ENCODE peak calls at places on chromosomes 1 and 21, in four cellular contexts. N is NT2/D1, B is GM12878, C is HepG2. H is an unnamed sample.

GRCh38 chr1:50697440-50698421 is 262.3 kb downstream of the FAF1 start:
- DNase-seq in N (no peak), B (no peak), C (no peak), H (no peak)

GRCh38 chr1:38140025-38140487 is 93.5 kb upstream of the POU3F1 start:
- DNase-seq in N (peak), B (no peak), C (peak), H (no peak)

GRCh38 chr1:226634611-226635246 is 86.2 kb downstream of the STUM start:
- DNase-seq in N (no peak), B (no peak), C (no peak), H (no peak)

GRCh38 chr1:198300451-198300850 is 143.7 kb downstream of the NEK7 start:
- DNase-seq in N (no peak), B (no peak), C (no peak), H (no peak)

GRCh38 chr1:209823143-209824041 is 4.4 kb upstream of the UTP25 start:
- DNase-seq in N (peak), B (no peak), C (peak), H (peak)

GRCh38 chr1:37561794-37562132 is 5.0 kb downstream of the DNALI1 start:
- DNase-seq in N (peak), B (no peak), C (peak), H (peak)

GRCh38 chr1:232769718-232770117 is 35.5 kb upstream of the MAP10 start:
- DNase-seq in N (no peak), B (no peak), C (no peak), H (no peak)

GRCh38 chr21:45516071-45516670 is 26.1 kb downstream of the SLC19A1 start:
- DNase-seq in N (no peak), B (no peak), C (no peak), H (no peak)

GRCh38 chr1:246836169-246836568 is 95.6 kb downstream of the AHCTF1 start:
- DNase-seq in N (no peak), B (no peak), C (no peak), H (no peak)

GRCh38 chr21:14901482-14901958 is 163.3 kb downstream of the NRIP1 start:
- DNase-seq in N (no peak), B (no peak), C (no peak), H (no peak)

GRCh38 chr1:204003536-204003935 is 69.4 kb upstream of the SOX13 start:
- DNase-seq in N (no peak), B (no peak), C (no peak), H (no peak)

GRCh38 chr1:150968491-150968890 is 6.1 kb downstream of the CERS2 start:
- DNase-seq in N (no peak), B (no peak), C (no peak), H (no peak)

GRCh38 chr1:117871013-117871412 is 58.4 kb downstream of the GDAP2 start:
- DNase-seq in N (no peak), B (no peak), C (no peak), H (no peak)

GRCh38 chr21:16800536-16800935 is 712.3 kb upstream of the CXADR start:
- DNase-seq in N (no peak), B (no peak), C (no peak), H (no peak)

GRCh38 chr21:16797530-16797929 is 715.3 kb upstream of the CXADR start:
- DNase-seq in N (no peak), B (no peak), C (no peak), H (no peak)

GRCh38 chr21:16789636-16790035 is 723.2 kb upstream of the CXADR start:
- DNase-seq in N (no peak), B (no peak), C (no peak), H (no peak)

GRCh38 chr21:16792155-16792554 is 720.7 kb upstream of the CXADR start:
- DNase-seq in N (no peak), B (no peak), C (no peak), H (no peak)

DNA sequence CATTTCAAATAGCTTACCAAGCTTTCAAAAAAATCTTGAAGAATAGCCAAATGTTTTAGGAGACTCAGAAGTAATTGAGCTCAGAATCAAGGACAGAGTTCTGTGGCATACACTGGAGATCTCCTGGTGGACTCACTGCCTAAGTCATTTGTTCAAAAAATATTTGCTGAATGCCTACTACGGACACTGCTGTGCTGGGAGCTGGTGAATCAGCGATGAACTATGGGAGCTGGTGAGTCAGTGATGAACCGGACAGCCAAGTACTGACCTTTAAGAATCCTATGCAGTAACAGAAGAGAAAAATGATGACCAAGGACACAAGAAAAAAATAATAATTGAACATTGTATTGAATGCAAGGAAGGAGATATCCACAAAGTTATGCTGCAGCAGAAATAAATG is 717.9 kb upstream of the CXADR start:
- DNase-seq in N (no peak), B (no peak), C (peak), H (no peak)
- TF ChIP-seq SUZ12 in N (no peak), B (no peak), C (no peak), H (no peak)

DNA sequence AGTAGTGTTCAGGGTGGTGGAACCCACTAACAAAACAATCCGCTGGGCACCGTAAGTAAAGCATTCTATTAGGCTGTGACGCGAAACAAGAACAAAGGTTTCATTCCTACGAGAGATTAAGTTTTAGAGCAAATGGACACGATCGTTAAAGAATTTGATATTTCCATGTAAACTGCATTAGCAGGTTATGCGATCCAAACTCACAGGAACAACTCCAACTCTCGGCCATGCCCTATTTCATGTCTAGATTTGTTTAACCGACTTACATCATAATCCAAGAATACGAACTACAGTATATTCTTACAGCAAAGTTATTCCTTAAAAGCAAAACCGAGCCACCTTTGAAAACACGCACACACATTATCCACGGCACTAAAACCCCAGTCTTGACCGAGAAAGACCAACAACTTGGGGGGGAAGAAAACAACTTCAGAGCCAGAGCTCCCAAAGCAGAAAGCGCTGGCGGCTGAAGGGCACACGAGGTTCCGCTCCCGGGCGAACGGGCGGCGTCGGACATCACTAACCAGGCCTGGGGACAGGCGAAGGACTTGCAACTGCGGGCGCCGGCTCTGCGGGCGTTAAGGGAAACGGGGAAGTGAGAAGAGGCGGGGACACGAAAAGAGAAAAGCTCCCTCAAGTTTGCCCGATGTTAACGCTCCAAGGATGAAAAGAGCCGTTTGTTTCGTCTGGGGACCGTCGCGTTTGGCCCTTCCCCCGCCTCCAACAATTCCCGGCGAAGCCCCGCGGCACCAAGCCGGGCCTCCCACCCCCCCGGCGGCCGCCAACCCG is 725 bp downstream of the B3GALNT2 start:
- DNase-seq in N (peak), B (no peak), C (peak), H (peak)
- TF ChIP-seq SUZ12 in N (no peak), B (no peak), C (no peak), H (no peak)

DNA sequence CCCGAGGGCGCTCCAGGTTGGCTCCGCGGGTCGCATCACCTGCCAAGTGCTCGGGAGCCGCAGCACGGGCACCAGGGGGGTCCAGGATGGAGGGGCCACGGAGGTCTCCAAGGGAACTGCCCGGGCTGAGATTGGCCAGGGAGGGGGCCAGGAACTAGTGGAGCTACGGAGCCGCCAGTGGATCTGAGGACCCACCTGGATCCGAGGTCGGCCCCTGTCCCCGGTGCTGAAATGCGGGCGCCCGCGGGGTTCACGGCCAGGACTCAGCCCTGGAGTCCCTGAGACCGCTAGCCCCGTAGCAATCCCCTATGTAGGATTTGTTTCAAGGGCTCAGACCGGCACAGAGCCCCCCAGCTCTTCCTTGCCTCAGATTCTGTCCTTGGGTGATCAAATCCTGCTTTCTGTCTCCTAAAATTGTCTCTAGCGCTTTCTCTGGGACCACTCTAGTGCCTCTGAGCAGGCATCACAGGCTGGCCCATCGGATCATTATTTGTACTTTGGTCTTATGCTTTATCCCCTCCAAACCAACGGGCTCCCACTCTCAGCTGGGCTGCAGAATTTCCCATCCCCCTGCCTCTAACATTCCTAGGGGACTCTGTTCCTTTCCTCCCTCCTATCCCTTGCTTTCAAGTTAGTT is 27.3 kb downstream of the KIAA2013 start:
- DNase-seq in N (no peak), B (no peak), C (no peak), H (no peak)
- TF ChIP-seq SUZ12 in N (no peak), B (no peak), C (no peak), H (no peak)

DNA sequence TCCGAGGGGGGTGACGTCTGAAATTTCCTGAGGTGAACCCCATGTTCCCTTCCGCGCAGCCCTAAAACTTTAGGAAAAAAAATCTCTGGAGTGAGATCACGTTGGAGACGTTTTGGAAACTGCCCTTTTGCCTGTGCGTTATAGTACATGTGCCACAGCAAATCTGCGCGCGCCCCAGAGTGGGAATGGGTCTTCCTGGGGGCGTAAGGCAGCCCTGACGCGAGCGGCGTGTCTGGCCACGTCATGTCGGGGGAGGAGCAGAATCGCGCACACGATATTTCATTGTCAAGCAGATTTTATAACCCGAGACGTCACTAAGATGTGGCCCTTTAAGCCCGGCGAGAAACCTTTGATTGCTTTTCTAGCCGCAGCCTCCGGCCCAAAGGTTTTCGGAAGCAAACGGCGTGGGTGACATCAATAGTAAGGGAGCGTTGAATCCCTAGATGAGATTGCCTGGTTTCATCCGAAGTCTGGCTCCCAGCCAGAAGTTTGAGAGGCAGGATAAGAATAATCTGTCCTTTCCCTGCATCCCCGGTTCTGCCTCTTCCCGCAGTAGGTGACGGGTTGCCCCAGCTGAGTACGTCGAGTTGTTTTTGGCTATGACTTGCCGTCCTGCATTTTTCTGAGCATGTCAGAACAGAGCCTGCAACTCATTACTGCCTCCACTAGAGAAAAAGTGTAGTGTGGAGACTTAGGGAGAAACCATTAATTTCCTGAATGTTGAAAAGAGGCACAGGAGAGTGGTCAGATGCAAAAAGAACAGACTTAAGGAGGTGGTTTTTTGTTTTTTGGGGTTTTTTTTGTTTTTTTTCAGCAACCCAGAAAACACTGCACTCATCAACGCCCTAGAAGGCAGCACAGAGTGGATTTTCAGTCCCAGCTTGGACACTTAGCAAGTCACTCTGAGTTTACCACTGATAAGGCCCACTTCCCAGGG is 800 bp upstream of the PMVK start:
- DNase-seq in N (peak), B (peak), C (peak), H (peak)
- TF ChIP-seq SUZ12 in N (no peak), B (no peak), C (no peak), H (no peak)

GRCh38 chr1:83548311-83548710 is 450.6 kb downstream of the TTLL7 start:
- DNase-seq in N (no peak), B (no peak), C (no peak), H (no peak)

GRCh38 chr1:83545450-83545849 is 453.5 kb downstream of the TTLL7 start:
- DNase-seq in N (peak), B (no peak), C (no peak), H (peak)

GRCh38 chr1:83543222-83543973 is 455.5 kb downstream of the TTLL7 start:
- DNase-seq in N (no peak), B (no peak), C (no peak), H (no peak)

GRCh38 chr1:83546863-83547262 is 452.1 kb downstream of the TTLL7 start:
- DNase-seq in N (no peak), B (no peak), C (no peak), H (no peak)

DNA sequence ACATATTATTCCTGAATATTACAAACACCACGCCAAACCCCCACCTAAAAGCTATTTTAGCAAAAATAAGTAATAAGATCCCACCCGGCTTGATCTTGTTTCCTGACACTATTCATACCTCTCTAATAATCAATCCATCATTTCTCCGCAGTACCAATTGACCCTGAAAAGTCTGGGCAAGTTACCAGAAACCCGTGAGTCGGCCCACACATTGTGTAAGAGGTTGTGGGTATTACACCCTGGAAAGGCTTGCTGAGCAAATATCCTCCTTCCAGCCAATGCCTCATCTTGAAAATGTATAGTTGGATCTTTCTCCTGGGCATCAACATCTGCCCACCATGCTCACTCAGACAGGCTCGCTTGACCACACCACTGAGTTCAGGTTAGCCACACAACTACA is 451.0 kb downstream of the TTLL7 start:
- DNase-seq in N (no peak), B (no peak), C (no peak), H (no peak)
- TF ChIP-seq SUZ12 in N (no peak), B (no peak), C (no peak), H (no peak)

DNA sequence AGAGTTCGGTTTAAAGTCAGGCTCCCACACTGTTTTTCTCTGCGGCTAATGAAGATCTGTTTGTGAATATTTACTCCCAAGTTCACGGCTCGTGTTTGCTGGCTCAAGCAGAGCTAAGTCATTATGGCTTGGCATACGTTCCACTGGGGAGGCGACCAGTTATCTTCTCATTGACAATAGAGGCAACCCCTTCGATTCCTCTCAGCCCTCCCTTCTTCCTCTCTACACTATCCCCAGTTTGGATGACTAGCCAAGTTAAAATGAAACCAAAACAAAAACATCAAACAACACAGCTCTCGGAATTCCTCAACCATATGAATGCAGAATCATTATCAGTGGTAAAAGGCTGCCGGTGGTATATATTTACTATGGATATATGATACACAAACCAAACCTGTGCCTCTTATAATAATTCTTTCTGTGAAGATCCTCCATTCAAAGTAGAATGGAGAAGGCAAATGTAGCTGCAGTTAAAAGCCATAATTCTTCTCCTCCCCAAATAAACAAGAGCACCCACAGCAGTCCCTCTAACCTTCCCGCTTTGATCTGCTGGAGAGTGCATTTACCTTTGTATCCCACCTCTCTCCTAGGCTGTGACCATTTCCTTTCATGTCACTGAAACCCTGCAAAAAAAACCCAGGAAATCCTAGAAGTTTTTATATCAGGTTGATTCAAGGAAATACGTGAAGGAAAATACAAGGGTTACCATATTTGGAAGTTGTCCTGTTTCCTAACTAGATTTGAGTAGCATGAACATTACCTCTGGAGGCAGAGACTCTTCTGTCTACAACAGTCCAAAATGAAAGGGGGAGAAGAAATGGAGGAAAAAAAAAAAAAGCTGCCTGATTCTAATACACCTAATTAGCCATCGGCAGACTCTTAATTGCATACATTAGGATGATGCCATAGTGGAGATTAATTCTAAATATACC is 108.3 kb upstream of the USH2A start:
- DNase-seq in N (no peak), B (no peak), C (no peak), H (no peak)
- TF ChIP-seq SUZ12 in N (no peak), B (no peak), C (no peak), H (no peak)

GRCh38 chr1:23980725-23981063 is 567 bp upstream of the SRSF10 start:
- DNase-seq in N (no peak), B (no peak), C (no peak), H (peak)
- TF ChIP-seq SUZ12 in N (no peak), B (no peak), C (no peak), H (no peak)

GRCh38 chr1:35657851-35658250 is 16.5 kb upstream of the PSMB2 start:
- DNase-seq in N (no peak), B (no peak), C (no peak), H (no peak)

GRCh38 chr1:35663434-35663833 is 22.1 kb upstream of the PSMB2 start:
- DNase-seq in N (no peak), B (no peak), C (no peak), H (no peak)

GRCh38 chr1:35659589-35659988 is 18.3 kb upstream of the PSMB2 start:
- DNase-seq in N (no peak), B (no peak), C (no peak), H (no peak)

GRCh38 chr1:35661474-35661795 is 20.1 kb upstream of the PSMB2 start:
- DNase-seq in N (no peak), B (no peak), C (no peak), H (no peak)

DNA sequence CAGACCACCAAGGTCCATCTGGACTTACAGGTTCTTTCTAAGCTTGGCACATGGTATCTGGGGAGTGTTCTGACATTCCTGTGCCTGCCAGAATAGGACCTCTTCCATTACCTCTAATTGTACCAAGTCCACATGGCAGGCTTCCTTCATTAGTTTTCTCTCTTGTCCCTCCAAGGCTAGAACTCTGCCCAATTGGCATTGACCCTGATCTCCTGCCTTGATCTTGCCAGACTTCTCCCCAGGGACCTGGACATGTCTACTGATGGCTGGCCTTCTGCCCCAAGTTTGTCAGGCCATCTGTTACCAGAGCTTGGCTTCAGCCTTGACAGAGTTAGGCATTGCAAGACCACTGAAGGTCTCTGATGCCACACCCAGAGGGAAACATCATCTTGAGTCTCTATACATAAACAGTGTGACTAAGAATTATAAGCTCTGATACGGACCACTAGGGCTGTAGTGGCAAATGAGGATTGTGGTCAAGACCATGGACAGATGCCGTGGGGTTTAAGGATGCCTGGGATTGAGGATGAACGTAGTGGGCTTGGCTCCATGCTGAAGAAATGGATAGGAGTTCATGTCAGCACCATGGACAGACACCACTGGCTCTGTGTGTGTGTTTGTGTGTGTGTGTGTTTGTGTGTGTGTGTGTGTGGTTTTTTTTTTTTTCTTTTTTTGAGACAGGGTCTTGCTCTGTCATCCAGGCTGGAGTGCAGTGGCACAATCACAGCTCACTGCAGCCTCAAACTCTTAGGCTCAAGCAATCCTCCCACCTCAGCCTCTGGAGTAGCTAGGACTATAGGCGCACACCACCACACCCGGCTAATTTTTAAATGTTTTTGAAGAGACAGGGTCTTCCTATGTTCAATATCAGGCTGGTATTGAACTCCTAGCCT is 19.5 kb upstream of the PSMB2 start:
- DNase-seq in N (peak), B (no peak), C (no peak), H (peak)
- TF ChIP-seq SUZ12 in N (no peak), B (no peak), C (no peak), H (no peak)

H was measured in HEK293T.